ENCODE peak calls at places on chromosome 14, in nine cellular contexts. One of them, this sample, is unnamed.

GRCh38 chr14:69443296-69443805 is 41.2 kb upstream of the PLEKHD1 start:
- DNase-seq in tibial artery: no peak
- DNase-seq in NCI-H1694: no peak
- DNase-seq in iris pigment epithelial cell: no peak
- DNase-seq in posterior cingulate gyrus: no peak
- DNase-seq in EL: no peak
- DNase-seq in astrocyte of the cerebellum: no peak
- DNase-seq in T-helper 1 cell: no peak
- DNase-seq in Kasumi-1: no peak
- DNase-seq in this sample: no peak

GRCh38 chr14:56333361-56334279 is 215.4 kb downstream of the PELI2 start:
- DNase-seq in iris pigment epithelial cell: peak
- DNase-seq in Kasumi-1: peak
- DNase-seq in astrocyte of the cerebellum: peak
- DNase-seq in NCI-H1694: peak
- DNase-seq in posterior cingulate gyrus: no peak
- DNase-seq in T-helper 1 cell: no peak
- DNase-seq in tibial artery: no peak
- DNase-seq in EL: peak
- DNase-seq in this sample: peak

GRCh38 chr14:88613552-88614010 is 50.7 kb downstream of the ZC3H14 start:
- DNase-seq in iris pigment epithelial cell: peak
- DNase-seq in astrocyte of the cerebellum: peak
- DNase-seq in T-helper 1 cell: no peak
- DNase-seq in EL: peak
- DNase-seq in Kasumi-1: peak
- DNase-seq in posterior cingulate gyrus: no peak
- DNase-seq in tibial artery: no peak
- DNase-seq in NCI-H1694: no peak
- DNase-seq in this sample: no peak

GRCh38 chr14:68932219-68932618 is 46.9 kb downstream of the ACTN1 start:
- DNase-seq in NCI-H1694: no peak
- DNase-seq in posterior cingulate gyrus: no peak
- DNase-seq in iris pigment epithelial cell: peak
- DNase-seq in tibial artery: no peak
- DNase-seq in astrocyte of the cerebellum: no peak
- DNase-seq in T-helper 1 cell: no peak
- DNase-seq in EL: no peak
- DNase-seq in Kasumi-1: no peak
- DNase-seq in this sample: no peak

GRCh38 chr14:24979725-24980239 is 70.2 kb downstream of the STXBP6 start:
- DNase-seq in EL: no peak
- DNase-seq in tibial artery: no peak
- DNase-seq in Kasumi-1: peak
- DNase-seq in iris pigment epithelial cell: no peak
- DNase-seq in T-helper 1 cell: no peak
- DNase-seq in astrocyte of the cerebellum: no peak
- DNase-seq in NCI-H1694: no peak
- DNase-seq in posterior cingulate gyrus: no peak
- DNase-seq in this sample: no peak

GRCh38 chr14:68514611-68515194 is 278.2 kb downstream of the ZFP36L1 start:
- DNase-seq in tibial artery: no peak
- DNase-seq in EL: no peak
- DNase-seq in posterior cingulate gyrus: no peak
- DNase-seq in Kasumi-1: no peak
- DNase-seq in iris pigment epithelial cell: no peak
- DNase-seq in T-helper 1 cell: no peak
- DNase-seq in astrocyte of the cerebellum: no peak
- DNase-seq in NCI-H1694: no peak
- DNase-seq in this sample: no peak

GRCh38 chr14:57189070-57189469 is 79.6 kb downstream of the EXOC5 start:
- DNase-seq in EL: no peak
- DNase-seq in T-helper 1 cell: no peak
- DNase-seq in tibial artery: no peak
- DNase-seq in iris pigment epithelial cell: peak
- DNase-seq in Kasumi-1: peak
- DNase-seq in NCI-H1694: peak
- DNase-seq in astrocyte of the cerebellum: peak
- DNase-seq in posterior cingulate gyrus: no peak
- DNase-seq in this sample: peak

GRCh38 chr14:55580401-55581010 is 499 bp downstream of the KTN1 start:
- DNase-seq in posterior cingulate gyrus: no peak
- DNase-seq in EL: peak
- DNase-seq in tibial artery: peak
- DNase-seq in T-helper 1 cell: peak
- DNase-seq in NCI-H1694: no peak
- DNase-seq in iris pigment epithelial cell: no peak
- DNase-seq in Kasumi-1: no peak
- DNase-seq in astrocyte of the cerebellum: no peak
- DNase-seq in this sample: peak

This sample was measured in AG20443.